ENCODE peak calls at places on chromosomes 5 and 9, in six cellular contexts. U is AG04450, L is DND-41, G is astrocyte of the cerebellum, V is iPS DF 6.9, Z is GM12878. C is an unnamed sample.

GRCh38 chr5:14726066-14726838 is 61.7 kb downstream of the OTULIN start:
- DNase-seq in V (no peak), U (no peak), L (no peak), G (no peak), Z (no peak), C (no peak)

GRCh38 chr9:25716220-25716872 is 38.1 kb upstream of the TUSC1 start:
- DNase-seq in Z (no peak), L (no peak), V (peak; percentile 50), U (peak; percentile 49), G (peak; percentile 59), C (peak; percentile 45)

GRCh38 chr9:89154651-89155336 is 23.8 kb downstream of the SHC3 start:
- DNase-seq in V (no peak), G (peak; percentile 87), Z (no peak), L (no peak), U (peak; percentile 71), C (peak; percentile 51)

GRCh38 chr5:59583151-59583809 is 310.2 kb downstream of the PDE4D start:
- DNase-seq in L (no peak), Z (no peak), V (no peak), U (no peak), G (no peak), C (no peak)

GRCh38 chr5:150540615-150541396 is 32.9 kb downstream of the NDST1 start:
- DNase-seq in G (peak; percentile 97), Z (no peak), U (peak; percentile 90), V (no peak), L (no peak), C (peak; percentile 78)

GRCh38 chr5:137699291-137700281 is 36.3 kb downstream of the KLHL3 start:
- DNase-seq in V (no peak), Z (no peak), G (no peak), L (no peak), U (no peak), C (no peak)

GRCh38 chr5:132839426-132840301 is 9.2 kb upstream of the SHROOM1 start:
- DNase-seq in G (peak; percentile 36), U (peak; percentile 41), L (no peak), V (no peak), Z (no peak), C (no peak)

GRCh38 chr5:150734579-150735384 is 24.0 kb downstream of the DCTN4 start:
- DNase-seq in U (no peak), G (no peak), L (no peak), Z (peak; percentile 53), V (no peak), C (no peak)

GRCh38 chr5:120624021-120624563 is 160.0 kb downstream of the PRR16 start:
- DNase-seq in G (peak; percentile 19), L (no peak), U (no peak), Z (no peak), V (no peak), C (no peak)

GRCh38 chr5:121251954-121252353 is 599.7 kb upstream of the FTMT start:
- DNase-seq in L (no peak), V (no peak), G (no peak), U (no peak), Z (no peak), C (peak; percentile 6)

GRCh38 chr9:131733601-131734061 is 6.2 kb downstream of the RAPGEF1 start:
- DNase-seq in G (peak; percentile 95), Z (no peak), V (no peak), L (peak; percentile 57), U (peak; percentile 84), C (peak; percentile 85)

GRCh38 chr9:131735238-131736181 is 4.4 kb downstream of the RAPGEF1 start:
- DNase-seq in V (no peak), L (no peak), Z (no peak), U (no peak), G (no peak), C (no peak)

GRCh38 chr9:131734165-131734610 is 5.7 kb downstream of the RAPGEF1 start:
- DNase-seq in L (peak; percentile 73), V (no peak), Z (no peak), U (no peak), G (no peak), C (no peak)

GRCh38 chr9:131736440-131736839 is 3.4 kb downstream of the RAPGEF1 start:
- DNase-seq in Z (no peak), U (no peak), L (no peak), G (no peak), V (no peak), C (no peak)

DNA sequence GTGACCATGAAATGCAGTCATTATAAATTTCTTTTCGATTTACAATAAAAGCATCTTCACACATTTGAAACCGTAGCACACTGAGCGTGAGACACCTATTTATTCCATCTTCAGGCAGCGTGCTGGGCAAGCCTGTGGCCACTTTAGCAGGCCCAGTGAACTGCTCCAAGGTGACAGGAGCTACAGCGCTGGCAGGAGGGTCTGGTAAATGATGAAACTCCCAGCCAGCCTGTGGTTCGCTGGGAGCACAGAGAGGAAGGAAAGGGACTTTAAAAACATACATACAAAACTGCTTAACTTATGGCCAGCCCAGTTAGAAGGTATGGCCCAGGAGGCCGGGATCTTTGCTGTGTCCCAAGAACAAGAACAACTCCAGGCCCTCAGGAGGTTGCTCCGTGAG is 5.1 kb downstream of the RAPGEF1 start:
- DNase-seq in U (no peak), V (no peak), L (no peak), Z (no peak), G (no peak), C (no peak)
- H3K4me3 ChIP-seq in U (no peak overlapping the region), V (no peak overlapping the region), L (no peak overlapping the region), Z (peak overlapping the region; percentile 70), G (no peak overlapping the region), C (no peak overlapping the region)

DNA sequence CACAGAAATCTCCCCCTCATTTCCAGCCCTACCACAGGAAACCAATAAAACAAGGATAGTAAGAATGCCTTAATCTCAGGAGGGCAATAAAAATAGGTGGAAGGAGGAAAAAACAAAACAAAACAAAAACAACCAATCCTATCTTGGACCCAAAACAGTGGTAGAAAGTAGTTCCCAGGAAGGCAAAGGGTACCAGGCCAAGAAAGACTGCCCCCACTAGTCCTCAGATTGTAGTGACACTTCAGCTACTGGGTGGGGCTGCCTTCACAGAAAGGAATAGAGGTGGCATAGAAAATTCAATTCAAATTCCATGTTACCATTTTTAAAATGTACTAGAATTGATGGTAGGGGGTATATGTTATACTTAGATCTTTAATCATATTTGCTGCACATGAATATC is 59.3 kb downstream of the DPYSL3 start:
- DNase-seq in U (no peak), Z (no peak), V (no peak), G (no peak), L (no peak), C (no peak)
- H3K4me3 ChIP-seq in U (no peak overlapping the region), Z (no peak overlapping the region), V (no peak overlapping the region), G (peak overlapping the region; percentile 60), L (no peak overlapping the region), C (no peak overlapping the region)

DNA sequence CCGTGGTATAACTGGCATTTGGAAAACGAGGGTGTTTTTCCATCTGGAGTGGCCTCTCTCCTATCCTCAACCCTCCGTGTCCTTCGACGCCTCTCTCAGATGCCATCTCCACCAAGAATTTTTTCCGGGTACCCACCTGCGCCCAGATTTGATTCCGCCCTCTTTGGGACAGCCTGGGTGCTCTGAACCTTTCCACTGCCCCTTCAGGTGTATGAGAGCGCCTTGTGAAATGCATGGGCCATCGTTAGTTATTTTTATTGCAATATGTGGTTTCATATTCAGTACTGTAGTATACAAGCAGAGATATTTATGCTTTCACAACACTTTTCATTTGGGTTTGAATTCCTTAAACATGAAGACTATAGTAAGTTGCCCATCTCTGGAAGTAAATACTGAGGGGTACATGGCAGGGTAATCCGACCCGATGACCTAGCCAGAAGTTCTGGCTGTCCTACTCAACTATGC is 78.2 kb upstream of the IFNE start:
- DNase-seq in U (no peak), L (no peak), Z (no peak), G (no peak), V (no peak), C (no peak)
- H3K4me3 ChIP-seq in U (peak overlapping the region; percentile 75), L (no peak overlapping the region), Z (no peak overlapping the region), G (peak overlapping the region; percentile 84), V (peak overlapping the region; percentile 86), C (peak overlapping the region; percentile 96)

GRCh38 chr5:95730011-95730700 is 980 bp upstream of the RHOBTB3 start:
- DNase-seq in Z (no peak), G (no peak), V (no peak), L (no peak), U (no peak), C (no peak)

GRCh38 chr5:95728494-95729114 is 2.5 kb upstream of the RHOBTB3 start:
- DNase-seq in V (no peak), Z (no peak), U (no peak), G (no peak), L (no peak), C (no peak)

GRCh38 chr5:95727764-95728191 is 3.4 kb upstream of the RHOBTB3 start:
- DNase-seq in V (no peak), Z (peak; percentile 71), U (no peak), G (no peak), L (no peak), C (no peak)

GRCh38 chr5:95730730-95731570 is at the start of gene RHOBTB3:
- DNase-seq in V (no peak), G (peak; percentile 90), Z (no peak), L (peak; percentile 81), U (peak; percentile 80), C (peak; percentile 83)

GRCh38 chr5:95729115-95730010 is 1.8 kb upstream of the RHOBTB3 start:
- DNase-seq in G (no peak), V (no peak), L (no peak), Z (no peak), U (no peak), C (no peak)
- H3K4me3 ChIP-seq in G (no peak overlapping the region), V (no peak overlapping the region), L (no peak overlapping the region), Z (peak overlapping the region; percentile 78), U (no peak overlapping the region), C (no peak overlapping the region)

GRCh38 chr9:21551401-21551800 is 69.3 kb upstream of the IFNE start:
- DNase-seq in G (no peak), L (no peak), U (no peak), Z (no peak), V (no peak), C (no peak)

GRCh38 chr9:21550392-21550791 is 68.3 kb upstream of the IFNE start:
- DNase-seq in Z (no peak), G (no peak), L (no peak), V (no peak), U (no peak), C (no peak)

GRCh38 chr9:21552244-21552825 is 70.2 kb upstream of the IFNE start:
- DNase-seq in U (no peak), G (no peak), V (no peak), Z (no peak), L (no peak), C (no peak)

GRCh38 chr9:21549251-21549765 is 67.2 kb upstream of the IFNE start:
- DNase-seq in U (peak; percentile 80), L (no peak), Z (no peak), V (no peak), G (peak; percentile 98), C (peak; percentile 98)

DNA sequence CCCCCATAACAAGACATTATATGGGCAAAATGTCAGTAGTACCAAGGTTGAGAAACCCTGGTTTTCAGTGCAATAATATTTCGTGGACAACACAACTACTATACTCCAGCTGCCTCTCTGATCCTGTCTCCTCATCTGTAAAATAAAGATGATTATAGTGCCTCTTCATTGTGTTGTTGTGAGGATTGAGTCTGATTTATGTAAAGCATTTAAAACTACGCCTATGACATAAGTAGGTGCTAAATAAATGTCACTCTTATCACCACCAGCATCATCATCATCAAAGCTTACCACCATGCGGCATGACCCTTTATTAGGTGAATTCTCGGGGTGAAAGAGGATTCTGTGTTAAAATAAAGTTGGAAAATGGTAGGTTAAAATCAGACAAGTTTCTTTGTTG is 67.8 kb upstream of the IFNE start:
- DNase-seq in G (no peak), V (no peak), U (no peak), Z (no peak), L (no peak), C (no peak)
- H3K4me3 ChIP-seq in G (peak overlapping the region; percentile 1), V (no peak overlapping the region), U (peak overlapping the region; percentile 37), Z (no peak overlapping the region), L (no peak overlapping the region), C (no peak overlapping the region)

GRCh38 chr9:97848582-97849237 is 4.3 kb upstream of the FOXE1 start:
- DNase-seq in G (no peak), L (no peak), Z (no peak), V (no peak), U (no peak), C (no peak)
- H3K4me3 ChIP-seq in G (no peak overlapping the region), L (no peak overlapping the region), Z (peak overlapping the region; percentile 23), V (peak overlapping the region; percentile 1), U (peak overlapping the region; percentile 7), C (no peak overlapping the region)

C was measured in skeletal muscle cell.